ENCODE peak calls at places on chromosomes 13 and 19, in nine cellular contexts. W, H, S, X, A, E, K, T and P are unnamed samples.

GRCh38 chr19:6372594-6373095 is at the start of gene ALKBH7:
- DNase-seq in A (peak; percentile 99), T (peak; percentile 99), H (peak; percentile 98), K (peak; percentile 100), W (peak; percentile 98), E (peak; percentile 91), X (peak; percentile 94), S (peak; percentile 100), P (peak; percentile 96)

GRCh38 chr19:12783849-12784393 is 7.4 kb upstream of the JUNB start:
- DNase-seq in W (no peak), X (no peak), E (no peak), K (no peak), H (no peak), T (no peak), S (peak; percentile 83), A (no peak), P (no peak)

GRCh38 chr19:2416321-2417097 is 10.9 kb downstream of the TIMM13 start:
- DNase-seq in W (no peak), A (no peak), E (no peak), K (no peak), S (no peak), H (no peak), T (no peak), X (no peak), P (no peak)

GRCh38 chr13:110912651-110913051 is 2.2 kb downstream of the ANKRD10 start:
- DNase-seq in T (no peak), E (no peak), K (peak; percentile 38), A (peak; percentile 43), H (no peak), W (no peak), X (no peak), S (no peak), P (no peak)

GRCh38 chr19:54179921-54180452 is 7.0 kb upstream of the TMC4 start:
- DNase-seq in X (no peak), W (no peak), E (no peak), T (no peak), A (peak; percentile 95), K (peak; percentile 80), H (no peak), S (no peak), P (peak; percentile 52)

GRCh38 chr13:97223711-97224461 is 1.8 kb downstream of the MBNL2 start:
- DNase-seq in E (no peak), S (peak; percentile 64), A (peak; percentile 42), H (no peak), K (peak; percentile 91), T (no peak), W (peak; percentile 29), X (no peak), P (peak; percentile 31)

GRCh38 chr19:2567580-2567979 is 91.7 kb downstream of the GADD45B start:
- DNase-seq in E (no peak), T (no peak), K (no peak), X (no peak), A (no peak), W (no peak), H (no peak), S (no peak), P (no peak)

GRCh38 chr19:35963514-35963913 is 27.3 kb downstream of the LRFN3 start:
- DNase-seq in W (no peak), X (peak; percentile 28), E (no peak), A (peak; percentile 91), T (no peak), K (peak; percentile 53), H (no peak), S (no peak), P (no peak)

GRCh38 chr13:51976423-51976822 is 34.8 kb downstream of the ATP7B start:
- DNase-seq in X (no peak), H (no peak), S (no peak), T (no peak), K (no peak), W (no peak), E (no peak), A (no peak), P (no peak)

GRCh38 chr13:101416181-101417042 is at the start of gene NALCN:
- DNase-seq in X (no peak), A (peak; percentile 71), S (peak; percentile 40), W (no peak), H (no peak), T (no peak), K (no peak), E (no peak), P (peak; percentile 42)

GRCh38 chr13:44237276-44237767 is 136.3 kb upstream of the SERP2 start:
- DNase-seq in T (peak; percentile 62), S (peak; percentile 81), A (no peak), K (peak; percentile 98), E (no peak), H (no peak), W (no peak), X (no peak), P (no peak)

GRCh38 chr19:3543150-3544053 is 4.4 kb downstream of the TEKTIP1 start:
- DNase-seq in W (no peak), X (no peak), S (peak; percentile 46), T (no peak), H (no peak), A (no peak), K (no peak), E (no peak), P (peak; percentile 61)

GRCh38 chr13:112714772-112715569 is 25.1 kb downstream of the ATP11A start:
- DNase-seq in H (no peak), E (no peak), T (no peak), K (no peak), W (no peak), S (no peak), X (no peak), A (no peak), P (no peak)

GRCh38 chr13:112711528-112712265 is 21.9 kb downstream of the ATP11A start:
- DNase-seq in S (peak; percentile 91), W (no peak), E (no peak), H (peak; percentile 66), T (peak; percentile 80), X (no peak), K (peak; percentile 88), A (peak; percentile 95), P (no peak)

GRCh38 chr13:112712451-112712881 is 22.6 kb downstream of the ATP11A start:
- DNase-seq in T (no peak), W (no peak), S (no peak), E (no peak), K (no peak), H (no peak), X (no peak), A (no peak), P (no peak)

GRCh38 chr13:112714366-112714765 is 24.5 kb downstream of the ATP11A start:
- DNase-seq in S (no peak), W (no peak), K (no peak), T (no peak), X (no peak), A (no peak), E (no peak), H (no peak), P (no peak)

DNA sequence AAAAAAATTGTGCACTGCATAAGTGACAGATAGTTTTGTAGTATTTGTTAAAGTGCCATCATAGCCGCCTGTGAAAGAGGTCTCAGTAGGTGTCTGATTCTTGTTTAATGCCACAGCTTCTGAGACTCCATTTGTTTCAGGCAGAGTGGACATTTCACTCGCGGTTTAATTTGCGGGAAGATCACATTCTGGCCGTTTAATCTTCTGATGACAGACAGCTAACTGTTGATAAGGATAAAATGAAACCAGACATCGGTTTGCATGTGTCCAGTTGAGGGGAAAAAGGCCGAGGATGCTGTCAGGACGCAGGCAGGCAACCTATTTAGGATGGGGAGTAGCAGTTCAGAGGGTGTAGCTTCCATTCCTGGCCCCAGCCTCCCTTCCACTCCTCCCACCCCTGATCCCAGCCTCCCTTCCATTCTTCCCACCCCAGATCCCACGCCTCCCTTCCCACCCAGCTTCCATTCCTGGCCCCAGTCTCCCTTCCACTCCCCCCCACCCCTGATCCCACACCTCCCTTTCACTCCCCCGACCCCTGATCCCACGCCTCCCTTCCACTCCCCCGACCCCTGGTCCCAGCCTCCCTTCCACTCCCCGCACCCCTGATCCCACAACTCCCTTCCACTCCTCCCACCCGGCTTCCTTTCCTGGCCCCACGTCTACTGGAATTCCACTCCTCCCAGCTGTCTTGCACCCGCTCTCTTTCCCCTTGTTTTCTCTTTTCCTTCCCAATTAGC is 23.8 kb downstream of the ATP11A start:
- DNase-seq in E (no peak), S (no peak), W (no peak), X (no peak), H (no peak), T (no peak), A (no peak), K (no peak), P (no peak)
- H3K27ac ChIP-seq in E (peak overlapping the region; percentile 73), S (no peak overlapping the region), W (no peak overlapping the region), X (no peak overlapping the region), H (no peak overlapping the region), T (no peak overlapping the region), A (no peak overlapping the region), K (no peak overlapping the region), P (no peak overlapping the region)

DNA sequence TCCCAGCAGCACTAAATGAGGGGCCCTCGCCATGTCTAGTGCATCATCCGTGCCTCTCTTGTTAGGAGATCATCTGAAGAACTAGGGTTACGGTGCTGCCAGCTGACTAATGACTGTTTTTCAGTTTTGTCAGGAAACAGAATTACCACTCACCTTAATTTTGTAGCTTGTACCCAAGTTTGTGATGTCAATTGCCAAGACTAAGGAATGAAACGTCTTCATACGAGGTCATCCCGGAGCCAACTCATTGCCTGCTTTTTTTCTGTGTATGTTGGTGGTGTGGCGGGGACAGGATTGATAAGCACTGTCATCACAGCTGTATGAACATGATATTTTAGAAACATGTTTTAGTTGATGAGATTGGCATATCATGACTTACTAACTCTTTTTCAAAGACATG is 100.6 kb downstream of the TNFRSF19 start:
- DNase-seq in X (no peak), K (no peak), H (no peak), S (no peak), E (no peak), A (no peak), W (no peak), T (no peak), P (no peak)
- H3K27ac ChIP-seq in X (no peak overlapping the region), K (no peak overlapping the region), H (no peak overlapping the region), S (no peak overlapping the region), E (no peak overlapping the region), A (no peak overlapping the region), W (no peak overlapping the region), T (no peak overlapping the region), P (no peak overlapping the region)

GRCh38 chr13:77389617-77389984 is 62.7 kb upstream of the MYCBP2 start:
- DNase-seq in E (no peak), K (no peak), A (no peak), T (no peak), H (no peak), W (no peak), X (no peak), S (no peak), P (no peak)
- H3K27ac ChIP-seq in E (no peak overlapping the region), K (no peak overlapping the region), A (no peak overlapping the region), T (no peak overlapping the region), H (no peak overlapping the region), W (no peak overlapping the region), X (no peak overlapping the region), S (no peak overlapping the region), P (no peak overlapping the region)

DNA sequence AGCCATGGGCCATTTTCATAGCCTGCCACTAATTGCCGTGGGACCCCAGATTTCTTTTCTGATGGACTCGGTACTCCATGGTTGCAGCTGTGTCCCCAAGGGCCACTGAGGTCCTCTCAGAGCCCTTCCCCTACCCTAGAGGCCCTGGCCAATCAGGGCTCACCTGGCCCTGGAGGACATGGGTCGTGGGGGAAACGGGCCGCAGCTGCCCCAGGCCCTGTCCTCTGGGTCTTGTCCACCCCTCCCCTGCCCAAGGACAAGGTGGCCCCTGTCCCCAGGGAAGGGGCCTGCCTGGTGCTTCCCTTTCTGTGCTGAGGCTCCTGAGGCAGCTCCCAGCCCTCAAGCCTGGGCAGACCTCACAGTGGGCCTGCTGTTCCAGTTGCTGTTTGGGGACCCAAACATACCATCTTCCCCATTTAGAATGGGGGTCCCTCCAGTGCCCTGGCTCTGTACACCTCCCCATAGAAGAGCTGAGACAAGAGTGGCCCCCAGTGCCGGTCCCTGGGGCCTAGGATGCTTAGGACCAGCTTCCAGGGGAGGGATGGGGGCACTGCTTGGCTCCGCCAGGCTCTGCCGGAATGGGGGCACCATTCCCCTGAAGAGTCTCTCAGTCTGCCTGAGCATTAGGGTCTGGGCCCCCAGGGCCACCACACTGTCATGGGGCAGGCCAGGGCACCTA is 3.2 kb downstream of the RAB11B start:
- DNase-seq in W (no peak), E (no peak), S (no peak), T (no peak), X (no peak), K (no peak), A (no peak), H (no peak), P (no peak)
- H3K27ac ChIP-seq in W (no peak overlapping the region), E (peak overlapping the region; percentile 69), S (no peak overlapping the region), T (peak overlapping the region; percentile 56), X (peak overlapping the region; percentile 13), K (no peak overlapping the region), A (no peak overlapping the region), H (peak overlapping the region; percentile 100), P (peak overlapping the region; percentile 100)